ENCODE peak calls at places on chromosomes 13 and 19, in seven cellular contexts. S is GM03348; H is stimulated activated naive CD4-positive, alpha-beta T cell; W is heart left ventricle; A is T-helper 17 cell; K is BJ; G is NCI-H510A treated with DMSO at 0.1 percent for 48 hours. O is an unnamed sample.
A peak's percentile ranks its signal among the peaks of the same experiment; 100 is the strongest.

GRCh38 chr13:111657013-111657412 is 336.6 kb downstream of the TEX29 start:
- DNase-seq in S (no peak), H (no peak), W (no peak), A (no peak), K (no peak), G (no peak), O (peak; percentile 62)

GRCh38 chr19:1725100-1726064 is 27.9 kb upstream of the ONECUT3 start:
- DNase-seq in S (peak; percentile 100), H (no peak), W (peak; percentile 39), A (no peak), K (no peak), G (no peak), O (no peak)

GRCh38 chr13:64855506-64855905 is 2374.6 kb downstream of the PCDH9 start:
- DNase-seq in S (no peak), H (no peak), W (no peak), A (no peak), K (no peak), G (no peak), O (no peak)

GRCh38 chr13:50170447-50171037 is 155.3 kb downstream of the KCNRG start:
- DNase-seq in S (peak; percentile 59), H (no peak), W (no peak), A (no peak), K (no peak), G (no peak), O (no peak)

GRCh38 chr19:33293255-33294057 is 8.9 kb downstream of the CEBPA start:
- DNase-seq in S (peak; percentile 84), H (no peak), W (peak; percentile 21), A (no peak), K (peak; percentile 69), G (no peak), O (peak; percentile 92)

GRCh38 chr13:19794552-19795143 is 11.9 kb upstream of the PSPC1 start:
- DNase-seq in S (no peak), H (no peak), W (no peak), A (no peak), K (no peak), G (no peak), O (peak; percentile 99)

GRCh38 chr13:75762066-75762937 is 126.2 kb downstream of the LMO7 start:
- DNase-seq in S (no peak), H (peak; percentile 3), W (no peak), A (no peak), K (no peak), G (no peak), O (peak; percentile 34)

GRCh38 chr13:80753951-80754350 is 413.0 kb upstream of the SPRY2 start:
- DNase-seq in S (no peak), H (no peak), W (no peak), A (no peak), K (no peak), G (no peak), O (no peak)

GRCh38 chr19:33368074-33368864 is 5.2 kb upstream of the CEBPG start:
- DNase-seq in S (no peak), H (no peak), W (no peak), A (no peak), K (no peak), G (no peak), O (peak; percentile 56)